ENCODE peak calls at places on chromosome 10, in four cellular contexts. T is WTC11, I is K562, C is HepG2. U is an unnamed sample.

GRCh38 chr10:23375366-23375765 is 30.8 kb upstream of the C10orf67 start:
- DNase-seq in C (no peak), I (no peak), T (no peak), U (no peak)

GRCh38 chr10:88802430-88802829 is at the start of gene LIPM:
- DNase-seq in C (no peak), T (no peak), I (no peak), U (no peak)

GRCh38 chr10:132929953-132930640 is 12.3 kb downstream of the CFAP46 start:
- DNase-seq in C (no peak), I (no peak), T (no peak), U (peak)

GRCh38 chr10:77131214-77131613 is 506.4 kb downstream of the KCNMA1 start:
- DNase-seq in T (no peak), I (no peak), C (no peak), U (no peak)

GRCh38 chr10:105793071-105793470 is 1152.0 kb downstream of the SORCS3 start:
- DNase-seq in T (no peak), C (no peak), I (no peak), U (no peak)

GRCh38 chr10:72173267-72173634 is 42.6 kb upstream of the ANAPC16 start:
- DNase-seq in C (no peak), T (no peak), I (no peak), U (peak)

GRCh38 chr10:96618648-96619047 is 31.8 kb upstream of the TM9SF3 start:
- DNase-seq in I (no peak), T (no peak), C (no peak), U (no peak)

GRCh38 chr10:115417585-115418265 is 324.6 kb downstream of the ATRNL1 start:
- DNase-seq in C (peak), I (no peak), T (peak), U (peak)

GRCh38 chr10:77603529-77603927 is 34.1 kb downstream of the KCNMA1 start:
- DNase-seq in I (no peak), C (no peak), T (no peak), U (no peak)

GRCh38 chr10:101222247-101222531 is 7.1 kb downstream of the LBX1 start:
- DNase-seq in C (no peak), T (no peak), I (no peak), U (no peak)

GRCh38 chr10:75651452-75651851 is 220.0 kb downstream of the LRMDA start:
- DNase-seq in I (no peak), C (peak), T (peak), U (no peak)

GRCh38 chr10:17179002-17179401 is 22.5 kb downstream of the TRDMT1 start:
- DNase-seq in I (no peak), T (no peak), C (no peak), U (no peak)

GRCh38 chr10:76582536-76582935 is 1055.1 kb downstream of the KCNMA1 start:
- DNase-seq in C (no peak), T (no peak), I (no peak), U (no peak)

GRCh38 chr10:48474764-48475365 is 130.0 kb downstream of the ARHGAP22 start:
- DNase-seq in C (no peak), I (no peak), T (no peak), U (no peak)

GRCh38 chr10:49323171-49323895 is 24.4 kb downstream of the C10orf71 start:
- DNase-seq in I (no peak), C (no peak), T (no peak), U (no peak)

GRCh38 chr10:89301231-89301630 is 615 bp upstream of the IFIT2 start:
- DNase-seq in I (no peak), T (no peak), C (no peak), U (no peak)

GRCh38 chr10:124041684-124042445 is 51.5 kb downstream of the CHST15 start:
- DNase-seq in C (no peak), I (no peak), T (no peak), U (no peak)

GRCh38 chr10:91525939-91526712 is 106.7 kb downstream of the PPP1R3C start:
- DNase-seq in I (no peak), C (no peak), T (no peak), U (no peak)

GRCh38 chr10:113020838-113021237 is 70.8 kb downstream of the TCF7L2 start:
- DNase-seq in T (no peak), I (no peak), C (peak), U (no peak)

GRCh38 chr10:1137499-1138163 is 81.4 kb downstream of the WDR37 start:
- DNase-seq in T (no peak), C (no peak), I (no peak), U (no peak)

GRCh38 chr10:83965473-83965872 is 173.8 kb upstream of the GHITM start:
- DNase-seq in T (peak), I (no peak), C (no peak), U (no peak)

GRCh38 chr10:103765981-103766380 is 89.4 kb downstream of the SH3PXD2A start:
- DNase-seq in I (no peak), T (no peak), C (no peak), U (no peak)

GRCh38 chr10:50540069-50540825 is 83.5 kb downstream of the SGMS1 start:
- DNase-seq in C (no peak), T (no peak), I (no peak), U (no peak)

GRCh38 chr10:103621778-103622115 is 128.2 kb downstream of the NEURL1 start:
- DNase-seq in C (no peak), T (no peak), I (no peak), U (no peak)

DNA sequence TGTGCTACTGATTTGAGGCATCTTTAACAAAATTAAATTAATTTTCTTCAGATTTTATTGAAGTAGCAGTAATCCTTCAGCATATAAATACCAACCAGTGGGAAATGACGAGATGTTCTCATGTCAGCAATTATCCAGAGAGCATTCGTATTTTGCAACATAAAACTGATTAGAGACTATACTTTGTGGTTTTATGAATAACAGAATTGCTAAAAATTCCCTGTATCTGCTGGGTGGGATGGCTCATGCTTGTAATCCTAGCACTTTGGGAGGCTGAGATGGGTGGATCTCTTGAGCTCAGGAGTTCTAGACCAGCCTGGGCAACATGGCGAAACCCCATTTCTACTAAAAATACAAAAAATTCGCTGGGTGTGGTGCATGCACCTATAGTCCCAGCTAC is 56.9 kb downstream of the ATAD1 start:
- DNase-seq in I (no peak), C (no peak), T (no peak), U (no peak)
- TF ChIP-seq TCF7 in I (no peak), C (no peak), T (no peak), U (no peak)

DNA sequence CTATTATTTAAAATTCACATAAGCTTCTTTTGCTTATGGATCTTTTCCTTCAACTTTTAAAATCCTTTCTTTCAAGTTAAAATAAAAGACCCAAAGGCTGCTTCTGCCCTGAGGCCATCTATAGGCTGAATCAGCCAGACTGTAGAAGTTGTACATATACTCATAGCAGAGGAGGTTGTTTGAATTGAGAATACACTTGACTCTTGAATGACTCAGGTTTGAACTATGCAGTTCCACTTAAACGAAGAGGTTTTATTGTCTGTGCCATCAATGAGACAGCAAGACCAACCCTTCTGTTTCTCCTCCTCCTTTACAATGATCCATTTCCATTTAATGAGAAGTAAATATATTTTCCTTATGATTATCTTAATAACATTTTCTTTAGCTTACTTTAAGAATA is 5.8 kb downstream of the ZNF365 start:
- DNase-seq in I (no peak), T (no peak), C (peak), U (no peak)
- TF ChIP-seq TCF7 in I (no peak), T (no peak), C (no peak), U (no peak)

GRCh38 chr10:58672855-58673254 is 160.2 kb downstream of the BICC1 start:
- DNase-seq in C (no peak), I (no peak), T (no peak), U (no peak)
- TF ChIP-seq TCF7 in C (no peak), I (no peak), T (no peak), U (no peak)

GRCh38 chr10:18976681-18977251 is 71.8 kb upstream of the MALRD1 start:
- DNase-seq in T (no peak), I (no peak), C (no peak), U (no peak)

GRCh38 chr10:18984531-18984930 is 64.1 kb upstream of the MALRD1 start:
- DNase-seq in C (no peak), T (no peak), I (no peak), U (no peak)

GRCh38 chr10:18980084-18980629 is 68.4 kb upstream of the MALRD1 start:
- DNase-seq in T (no peak), C (no peak), I (no peak), U (no peak)
- TF ChIP-seq TCF7 in T (no peak), C (no peak), I (no peak), U (no peak)

GRCh38 chr10:127374901-127375300 is 174.2 kb upstream of the NPS start:
- DNase-seq in T (no peak), I (no peak), C (no peak), U (no peak)
- TF ChIP-seq TCF7 in T (no peak), I (no peak), C (no peak), U (no peak)

GRCh38 chr10:30366351-30366750 is 17.3 kb upstream of the MTPAP start:
- DNase-seq in I (no peak), C (no peak), T (no peak), U (no peak)

GRCh38 chr10:30365883-30366282 is 16.8 kb upstream of the MTPAP start:
- DNase-seq in C (no peak), T (no peak), I (no peak), U (no peak)

GRCh38 chr10:30366829-30367228 is 17.8 kb upstream of the MTPAP start:
- DNase-seq in C (no peak), T (no peak), I (no peak), U (no peak)

GRCh38 chr10:30365278-30365677 is 16.2 kb upstream of the MTPAP start:
- DNase-seq in T (no peak), I (no peak), C (no peak), U (no peak)

GRCh38 chr10:30368065-30368718 is 19.1 kb upstream of the MTPAP start:
- DNase-seq in C (no peak), I (no peak), T (no peak), U (no peak)
- TF ChIP-seq TCF7 in C (no peak), I (no peak), T (no peak), U (no peak)

U was measured in GM12878.